ENCODE peak calls at places on chromosomes 11 and 22, in four cellular contexts. B, L, J and M are unnamed samples.
A peak's percentile ranks its signal among the peaks of the same experiment; 100 is the strongest.

GRCh38 chr22:20155330-20156041 is 4.6 kb upstream of the CCDC188 start:
- DNase-seq in L (peak; percentile 28), B (peak; percentile 64), J (peak; percentile 58), M (no peak)

GRCh38 chr11:62664405-62665074 is 470 bp downstream of the C11orf98 start:
- DNase-seq in B (no peak), L (peak; percentile 50), J (peak; percentile 20), M (no peak)

GRCh38 chr22:38246692-38247091 is 26.1 kb downstream of the TMEM184B start:
- DNase-seq in B (peak; percentile 68), J (peak; percentile 66), L (no peak), M (no peak)

GRCh38 chr11:64558869-64559268 is 32.2 kb upstream of the SLC22A12 start:
- DNase-seq in B (no peak), J (no peak), L (no peak), M (no peak)

GRCh38 chr11:112539741-112540140 is 279.1 kb upstream of the PLET1 start:
- DNase-seq in J (no peak), L (no peak), B (no peak), M (no peak)

GRCh38 chr11:12727556-12728070 is 53.4 kb downstream of the TEAD1 start:
- DNase-seq in L (no peak), B (no peak), J (no peak), M (peak; percentile 44)

GRCh38 chr22:48885271-48885918 is 942.3 kb downstream of the BRD1 start:
- DNase-seq in B (no peak), J (peak; percentile 4), L (no peak), M (no peak)

GRCh38 chr22:38754247-38755154 is 1.3 kb downstream of the SUN2 start:
- DNase-seq in J (peak; percentile 54), B (peak; percentile 57), L (peak; percentile 74), M (peak; percentile 18)

GRCh38 chr11:9972917-9973504 is 309.1 kb downstream of the SWAP70 start:
- DNase-seq in J (no peak), L (no peak), B (peak; percentile 9), M (peak; percentile 39)

GRCh38 chr11:46006418-46007070 is 84.1 kb downstream of the LARGE2 start:
- DNase-seq in J (no peak), L (peak; percentile 41), B (peak; percentile 47), M (peak; percentile 77)

GRCh38 chr11:107044503-107044902 is 26.2 kb upstream of the GUCY1A2 start:
- DNase-seq in L (no peak), J (no peak), B (no peak), M (no peak)

GRCh38 chr11:116793476-116794096 is 1.9 kb upstream of the APOA5 start:
- DNase-seq in B (no peak), L (no peak), J (no peak), M (no peak)

GRCh38 chr11:123654566-123655081 is at the start of gene SCN3B:
- DNase-seq in B (peak; percentile 73), J (peak; percentile 70), L (peak; percentile 73), M (no peak)

GRCh38 chr11:20056109-20057054 is 103.9 kb downstream of the DBX1 start:
- DNase-seq in J (no peak), L (no peak), B (no peak), M (no peak)

GRCh38 chr11:16191212-16191851 is 165.0 kb downstream of the SOX6 start:
- DNase-seq in L (no peak), J (no peak), B (no peak), M (no peak)

GRCh38 chr22:22812031-22812905 is 75.3 kb upstream of the IGLL5 start:
- DNase-seq in B (no peak), L (no peak), J (no peak), M (no peak)

GRCh38 chr22:19536564-19536963 is 12.4 kb upstream of the CLDN5 start:
- DNase-seq in J (no peak), L (no peak), B (no peak), M (no peak)

GRCh38 chr11:11070976-11071375 is 213.1 kb upstream of the ZBED5 start:
- DNase-seq in B (no peak), J (no peak), L (no peak), M (no peak)

GRCh38 chr11:1005913-1006312 is 30.6 kb downstream of the MUC6 start:
- DNase-seq in L (no peak), J (peak; percentile 44), B (no peak), M (no peak)

GRCh38 chr11:120573756-120574354 is 62.3 kb downstream of the GRIK4 start:
- DNase-seq in J (no peak), L (no peak), B (no peak), M (no peak)

DNA sequence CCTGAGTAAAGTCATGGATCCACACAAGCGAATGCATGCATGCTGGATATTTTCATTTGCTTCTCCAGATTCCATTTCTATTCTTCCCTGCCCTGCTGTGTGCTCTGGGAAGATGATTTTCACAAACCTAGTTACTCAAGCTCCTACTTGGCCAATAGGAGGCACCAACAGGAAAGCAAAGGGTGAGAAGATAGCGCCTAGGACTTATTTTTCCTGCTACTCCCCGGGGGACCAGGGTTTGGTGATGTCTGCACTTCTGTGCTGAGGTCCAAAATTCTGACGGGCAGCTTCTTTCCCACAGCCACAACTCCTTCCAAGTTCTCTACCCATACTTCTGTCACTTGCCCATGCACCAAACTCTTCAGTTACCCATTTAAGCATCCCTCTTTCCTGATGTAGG is 509.3 kb upstream of the TENM4 start:
- DNase-seq in J (no peak), B (no peak), L (no peak), M (no peak)
- TF ChIP-seq CTCF in J (no peak), B (no peak), L (no peak), M (peak; percentile 26)

DNA sequence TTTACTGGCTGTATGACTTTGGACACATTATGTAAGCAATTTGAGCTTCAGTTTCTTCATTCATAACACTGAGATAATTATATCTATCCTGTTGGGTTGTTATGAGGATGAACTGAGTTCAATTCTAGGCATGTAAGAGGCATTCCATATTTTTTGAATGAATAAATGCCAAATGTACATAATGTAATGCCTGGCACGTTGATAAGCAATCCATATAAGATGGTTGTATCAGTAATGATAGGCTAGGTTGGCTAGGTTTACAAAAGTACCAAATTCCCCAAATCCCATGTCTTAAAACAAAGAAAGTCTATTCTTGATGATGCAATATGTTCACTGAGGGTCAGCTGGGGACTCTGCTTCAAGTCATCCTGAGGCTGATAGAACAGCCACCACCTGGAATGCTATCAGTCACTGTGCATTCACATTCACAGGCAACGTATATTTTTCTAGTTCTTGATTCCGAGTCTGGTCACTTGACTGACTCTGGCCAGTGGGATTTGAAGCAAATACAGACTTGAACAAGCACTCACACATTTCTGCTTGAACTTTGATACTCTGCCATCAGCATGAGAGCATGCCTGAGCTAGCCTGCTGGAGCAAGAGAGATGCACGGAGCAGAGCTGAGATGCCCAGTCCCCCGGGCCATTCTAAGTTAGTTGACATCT is 104.0 kb upstream of the TIMP3 start:
- DNase-seq in J (no peak), B (no peak), L (no peak), M (no peak)
- TF ChIP-seq CTCF in J (no peak), B (no peak), L (no peak), M (no peak)

GRCh38 chr11:78573271-78574035 is 1.2 kb downstream of the NARS2 start:
- DNase-seq in B (no peak), L (no peak), J (no peak), M (no peak)
- TF ChIP-seq CTCF in B (no peak), L (no peak), J (no peak), M (no peak)

DNA sequence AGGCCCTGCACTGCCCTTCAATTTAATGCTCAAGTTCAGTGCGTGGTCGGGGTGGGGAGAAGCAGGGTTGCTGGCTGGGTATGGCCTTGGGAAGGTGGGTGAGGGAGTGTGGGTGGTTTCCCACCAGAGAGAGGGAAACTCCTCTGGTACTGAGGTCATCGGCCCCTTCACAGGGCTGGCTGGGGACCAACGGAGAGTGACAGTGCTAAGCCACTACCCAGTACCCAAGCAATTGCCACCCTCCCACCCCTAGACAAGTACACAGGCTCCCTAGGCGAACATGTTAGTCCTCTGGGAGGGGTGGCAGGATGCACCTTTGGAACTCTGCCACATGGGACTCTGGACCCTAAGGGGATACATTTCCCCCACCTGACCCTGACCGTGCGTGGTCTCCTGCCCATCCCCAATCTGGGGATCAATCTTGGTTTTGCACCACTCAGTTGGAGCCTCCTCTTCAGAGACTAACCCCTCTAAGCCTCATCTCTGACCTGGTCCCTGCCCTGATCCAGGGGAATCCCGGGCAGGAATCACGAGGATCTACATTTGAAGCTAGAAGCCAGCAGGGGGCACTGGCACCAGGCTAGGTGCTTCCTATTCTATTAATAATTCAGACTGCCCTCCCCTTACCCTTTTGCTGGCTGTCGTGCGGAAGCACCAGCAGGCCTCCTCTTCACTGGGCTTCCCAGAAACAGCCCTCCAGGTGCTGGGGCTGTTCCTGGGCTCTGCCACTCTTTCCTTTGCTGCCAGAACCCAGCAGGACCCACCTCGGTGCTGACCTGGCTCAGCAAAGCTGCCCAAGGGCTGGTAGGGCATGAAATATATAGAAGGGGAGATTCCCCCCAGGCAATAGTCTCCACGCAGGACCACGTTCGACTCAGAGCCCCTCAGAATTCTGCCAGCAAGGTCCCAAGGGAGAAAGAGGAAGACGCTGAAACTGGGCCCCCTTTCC is 377.7 kb downstream of the TENM4 start:
- DNase-seq in J (no peak), B (peak; percentile 14), L (no peak), M (no peak)
- TF ChIP-seq CTCF in J (peak; percentile 58), B (peak; percentile 40), L (no peak), M (peak; percentile 79)

GRCh38 chr22:30920407-30920806 is 48.2 kb downstream of the MORC2 start:
- DNase-seq in J (peak; percentile 81), B (peak; percentile 76), L (peak; percentile 84), M (peak; percentile 37)
- TF ChIP-seq CTCF in J (no peak), B (peak; percentile 93), L (peak; percentile 87), M (peak; percentile 97)

DNA sequence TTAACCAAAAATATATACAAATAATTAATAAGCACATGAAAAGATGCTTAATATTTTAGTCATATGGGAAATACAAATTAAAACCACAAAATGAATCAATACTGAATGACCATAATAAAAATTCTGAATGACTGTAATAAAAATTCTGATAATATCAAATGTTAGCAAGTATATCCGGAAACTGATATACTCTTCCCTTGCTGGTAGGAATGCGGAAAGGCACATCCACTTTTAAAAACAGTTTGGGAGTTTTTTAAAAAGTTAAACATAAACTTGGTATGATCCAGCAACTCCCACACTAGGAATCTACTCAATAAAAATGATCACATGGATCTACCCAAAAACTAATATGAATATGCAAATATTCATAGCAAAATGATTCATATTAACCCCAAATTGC is 30.8 kb upstream of the GRIA4 start:
- DNase-seq in J (no peak), L (no peak), B (no peak), M (no peak)
- TF ChIP-seq CTCF in J (no peak), L (no peak), B (no peak), M (no peak)

DNA sequence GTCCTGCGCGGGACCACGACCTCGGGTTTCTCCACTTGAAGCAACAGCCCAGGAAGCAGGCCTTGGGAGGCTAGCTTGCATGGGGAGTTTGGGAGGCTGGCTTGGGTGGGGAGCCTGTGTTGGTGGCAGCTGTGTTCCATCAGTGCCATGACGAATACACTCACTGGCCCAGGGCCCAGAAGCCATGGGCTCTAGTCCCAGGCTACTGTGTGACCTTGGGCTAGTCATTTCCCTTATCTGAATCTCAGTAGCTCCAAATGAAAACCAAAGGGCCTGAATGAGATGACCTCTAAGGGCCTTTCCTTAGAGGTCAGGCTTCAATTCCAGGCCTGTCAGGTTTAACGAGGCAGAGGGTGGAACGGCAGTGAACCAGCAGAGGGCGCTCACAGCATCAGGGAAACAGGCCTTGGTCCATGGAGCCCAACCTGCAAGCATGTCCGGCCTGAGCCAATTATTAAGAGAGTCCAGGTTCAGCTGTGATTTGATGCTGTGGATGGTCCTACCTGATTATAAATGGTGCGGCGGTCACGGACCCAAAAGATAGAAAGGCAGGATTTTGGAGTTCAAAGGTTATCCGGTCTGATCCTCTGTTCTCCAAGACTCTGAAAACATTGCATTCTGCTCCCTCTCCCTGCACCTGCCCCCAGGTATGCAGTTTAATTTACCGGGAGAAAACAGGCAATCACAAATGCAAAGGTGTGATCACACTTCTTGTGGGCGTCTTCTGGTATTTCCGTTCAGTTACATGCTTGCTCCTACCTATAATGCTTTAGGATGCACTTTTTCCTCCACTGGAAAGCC is 15.9 kb downstream of the PTPN5 start:
- DNase-seq in L (peak; percentile 78), J (peak; percentile 28), B (peak; percentile 58), M (peak; percentile 32)
- TF ChIP-seq CTCF in L (peak; percentile 59), J (peak; percentile 69), B (peak; percentile 67), M (peak; percentile 90)

GRCh38 chr11:44993971-44994705 is 43.5 kb upstream of the TP53I11 start:
- DNase-seq in B (no peak), J (no peak), L (no peak), M (no peak)
- TF ChIP-seq CTCF in B (no peak), J (no peak), L (no peak), M (no peak)